ENCODE peak calls at places on chromosomes 6 and 20, in eight cellular contexts. A is lung, J is GM23338, I is psoas muscle, O is SJSA1, L is colonic mucosa, H is HCT116, G is upper lobe of left lung. T is an unnamed sample. For H3K4me1 and H3K36me3, the result is how much of the 10 kb centered on the place peaks cover.

GRCh38 chr6:35164277-35164676 is 23.1 kb upstream of the TCP11 start:
- DNase-seq in H (no peak), O (no peak), J (no peak), A (no peak), L (peak), I (no peak), G (no peak), T (no peak)

GRCh38 chr6:56424068-56424467 is 176.7 kb upstream of the COL21A1 start:
- DNase-seq in I (no peak), H (no peak), G (no peak), A (no peak), L (no peak), J (no peak), O (no peak), T (no peak)

GRCh38 chr6:42030585-42031506 is 19.5 kb upstream of the TAF8 start:
- DNase-seq in A (peak), I (peak), O (no peak), L (no peak), H (no peak), G (no peak), J (peak), T (peak)

GRCh38 chr6:5085638-5086293 is 625 bp downstream of the PPP1R3G start:
- DNase-seq in G (peak), J (peak), O (peak), L (peak), A (no peak), I (peak), H (no peak), T (peak)

GRCh38 chr6:169845426-169846285 is 94.2 kb downstream of the ERMARD start:
- DNase-seq in G (no peak), J (no peak), L (no peak), I (no peak), O (no peak), A (no peak), H (no peak), T (no peak)

GRCh38 chr20:15061955-15062354 is 724.5 kb upstream of the FLRT3 start:
- DNase-seq in H (no peak), A (no peak), L (no peak), G (no peak), O (no peak), J (peak), I (no peak), T (no peak)

GRCh38 chr20:35215066-35215956 is 11.2 kb upstream of the MMP24 start:
- DNase-seq in H (no peak), G (no peak), I (no peak), L (no peak), J (no peak), A (no peak), O (no peak), T (peak)

GRCh38 chr6:104633125-104633524 is 226.6 kb downstream of the HACE1 start:
- DNase-seq in A (no peak), I (no peak), G (no peak), J (no peak), O (no peak), L (no peak), H (no peak), T (no peak)

GRCh38 chr20:63176448-63177133 is 39.3 kb downstream of the YTHDF1 start:
- DNase-seq in I (no peak), H (no peak), A (no peak), O (no peak), J (peak), G (peak), L (no peak), T (no peak)

GRCh38 chr20:38275815-38276550 is 15.4 kb upstream of the KIAA1755 start:
- DNase-seq in A (no peak), O (peak), H (no peak), G (no peak), I (no peak), L (no peak), J (no peak), T (no peak)

GRCh38 chr6:5996701-5997419 is 9.9 kb downstream of the NRN1 start:
- DNase-seq in O (no peak), G (peak), J (peak), I (no peak), L (no peak), H (no peak), A (no peak), T (peak)

GRCh38 chr6:157942351-157942750 is 39.3 kb upstream of the SYNJ2 start:
- DNase-seq in J (no peak), I (no peak), H (no peak), A (no peak), G (peak), O (no peak), L (no peak), T (no peak)

GRCh38 chr6:1255646-1256365 is 56.1 kb upstream of the FOXQ1 start:
- DNase-seq in A (no peak), L (no peak), H (no peak), J (no peak), I (no peak), G (no peak), O (no peak), T (no peak)
- H3K4me1 ChIP-seq in A (under half), L (under half), H (under half), J (under half), I (under half), G (under half), O (under half), T (under half)

GRCh38 chr6:15441982-15442381 is 196.1 kb downstream of the JARID2 start:
- DNase-seq in H (no peak), I (no peak), G (no peak), A (no peak), L (no peak), J (no peak), O (no peak), T (no peak)

GRCh38 chr6:15440040-15440439 is 194.2 kb downstream of the JARID2 start:
- DNase-seq in L (no peak), G (no peak), A (no peak), I (no peak), O (no peak), J (no peak), H (no peak), T (no peak)

GRCh38 chr6:15441215-15441868 is 195.5 kb downstream of the JARID2 start:
- DNase-seq in G (no peak), J (peak), H (peak), A (peak), O (peak), I (no peak), L (peak), T (peak)

GRCh38 chr6:15437090-15437489 is 191.2 kb downstream of the JARID2 start:
- DNase-seq in A (no peak), H (no peak), L (no peak), I (no peak), O (no peak), J (no peak), G (no peak), T (no peak)

GRCh38 chr6:15439410-15440022 is 193.6 kb downstream of the JARID2 start:
- DNase-seq in O (no peak), J (no peak), I (no peak), L (no peak), A (no peak), H (no peak), G (no peak), T (no peak)
- H3K27ac ChIP-seq in O (no peak), J (peak), I (peak), L (no peak), A (no peak), H (no peak), G (no peak), T (no peak)

DNA sequence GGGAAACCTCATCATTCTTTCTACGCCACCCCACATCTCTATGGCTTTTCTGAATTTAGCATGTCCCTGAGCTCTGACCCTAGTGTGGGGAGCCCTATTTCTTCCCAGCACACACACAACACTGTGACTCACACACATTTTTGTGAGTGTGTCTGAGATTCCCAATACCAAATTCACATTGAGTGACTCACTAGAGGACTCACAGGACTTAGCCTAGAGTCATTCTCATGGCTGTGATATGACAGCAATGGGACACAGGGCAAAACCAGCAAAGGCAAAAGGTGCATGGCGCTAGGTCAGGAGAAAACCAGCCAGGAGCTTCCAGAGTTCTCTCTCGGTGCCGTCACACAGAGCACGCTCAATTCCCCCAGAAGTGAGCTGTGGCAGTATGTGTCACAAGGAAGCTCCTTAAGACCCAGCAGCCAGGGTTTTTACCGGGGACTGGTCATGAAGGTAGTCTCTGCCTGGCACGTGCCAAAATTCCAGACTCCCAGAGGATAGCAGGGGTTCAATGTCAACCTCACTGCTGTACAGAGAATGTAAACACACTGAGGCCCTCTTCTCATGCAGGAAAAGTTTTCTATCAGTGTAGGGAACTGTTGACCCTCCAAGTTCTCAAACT is 6.2 kb downstream of the CSTL1 start:
- DNase-seq in L (no peak), H (peak), O (peak), J (no peak), I (no peak), G (no peak), A (no peak), T (no peak)
- H3K36me3 ChIP-seq in L (under half), H (under half), O (under half), J (under half), I (under half), G (under half), A (under half), T (under half)

GRCh38 chr6:33404884-33405283 is 5.9 kb upstream of the PHF1 start:
- DNase-seq in G (no peak), L (no peak), J (no peak), H (no peak), O (no peak), I (no peak), A (no peak), T (no peak)
- H3K4me1 ChIP-seq in G (under half), L (under half), J (under half), H (under half), O (under half), I (under half), A (under half), T (under half)

GRCh38 chr6:392441-393390 is 1.2 kb downstream of the IRF4 start:
- DNase-seq in A (no peak), G (peak), O (peak), L (no peak), H (no peak), I (peak), J (peak), T (no peak)

GRCh38 chr6:393391-394221 is 2.1 kb downstream of the IRF4 start:
- DNase-seq in A (no peak), G (peak), O (no peak), L (no peak), H (no peak), I (peak), J (peak), T (no peak)

GRCh38 chr6:390914-391558 is 516 bp upstream of the IRF4 start:
- DNase-seq in O (peak), I (no peak), G (no peak), A (no peak), J (peak), H (no peak), L (no peak), T (no peak)

GRCh38 chr6:389622-390021 is 1.9 kb upstream of the IRF4 start:
- DNase-seq in O (no peak), H (no peak), J (no peak), A (no peak), I (no peak), L (no peak), G (no peak), T (no peak)

DNA sequence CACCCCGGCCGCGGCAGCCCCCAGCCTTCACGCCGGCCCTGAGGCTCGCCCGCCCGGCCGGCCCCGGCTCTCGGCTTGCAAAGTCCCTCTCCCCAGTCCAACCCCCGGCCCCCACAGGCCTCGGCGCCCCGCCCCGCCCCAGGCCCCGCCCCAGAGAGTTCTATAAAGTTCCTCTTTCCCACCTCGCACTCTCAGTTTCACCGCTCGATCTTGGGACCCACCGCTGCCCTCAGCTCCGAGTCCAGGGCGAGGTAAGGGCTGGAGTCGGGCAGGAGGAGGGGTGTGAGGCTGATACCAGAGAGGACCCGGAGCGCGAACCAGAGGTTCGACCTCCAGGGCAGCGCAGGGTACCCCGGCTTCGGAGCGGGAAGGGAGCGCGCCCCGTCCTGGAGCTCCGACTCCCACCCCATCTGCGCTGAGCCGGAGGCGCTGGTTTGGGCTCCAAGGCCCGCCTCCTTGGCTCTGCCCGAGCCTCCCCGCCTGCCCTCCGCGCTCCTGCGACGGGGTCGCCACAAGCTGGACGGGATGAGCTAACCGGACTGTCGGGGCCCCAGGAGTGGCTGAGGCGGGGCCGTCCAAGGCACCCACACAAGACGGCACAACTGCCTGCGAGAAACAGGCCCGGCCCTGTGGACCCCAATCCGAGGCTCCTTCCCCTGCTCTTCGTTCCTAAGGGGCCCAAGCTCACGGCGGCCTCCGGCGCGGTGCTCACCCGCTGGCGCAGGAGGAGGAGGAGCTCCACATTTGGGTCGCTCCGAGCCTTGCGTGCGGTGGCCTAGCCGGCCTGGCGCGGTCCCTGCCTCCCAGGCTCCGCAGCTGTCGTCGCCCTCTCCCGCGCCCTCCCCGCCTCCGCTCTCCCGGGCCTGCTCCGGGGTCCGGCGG is at the start of gene IRF4:
- DNase-seq in L (peak), I (peak), H (no peak), G (peak), J (peak), A (no peak), O (no peak), T (no peak)
- H3K27ac ChIP-seq in L (no peak), I (no peak), H (no peak), G (peak), J (no peak), A (no peak), O (no peak), T (no peak)

GRCh38 chr6:16163535-16164300 is 34.8 kb downstream of the MYLIP start:
- DNase-seq in J (no peak), G (no peak), I (no peak), L (no peak), H (no peak), A (no peak), O (no peak), T (no peak)

GRCh38 chr6:16168121-16168520 is 39.2 kb downstream of the MYLIP start:
- DNase-seq in I (no peak), A (peak), H (no peak), G (no peak), J (no peak), O (no peak), L (no peak), T (no peak)

GRCh38 chr6:16168858-16169257 is 40.0 kb downstream of the MYLIP start:
- DNase-seq in A (no peak), H (peak), G (no peak), I (no peak), J (peak), L (no peak), O (no peak), T (no peak)

GRCh38 chr6:16165641-16166040 is 36.8 kb downstream of the MYLIP start:
- DNase-seq in L (no peak), I (no peak), H (no peak), A (no peak), G (no peak), O (no peak), J (no peak), T (no peak)

DNA sequence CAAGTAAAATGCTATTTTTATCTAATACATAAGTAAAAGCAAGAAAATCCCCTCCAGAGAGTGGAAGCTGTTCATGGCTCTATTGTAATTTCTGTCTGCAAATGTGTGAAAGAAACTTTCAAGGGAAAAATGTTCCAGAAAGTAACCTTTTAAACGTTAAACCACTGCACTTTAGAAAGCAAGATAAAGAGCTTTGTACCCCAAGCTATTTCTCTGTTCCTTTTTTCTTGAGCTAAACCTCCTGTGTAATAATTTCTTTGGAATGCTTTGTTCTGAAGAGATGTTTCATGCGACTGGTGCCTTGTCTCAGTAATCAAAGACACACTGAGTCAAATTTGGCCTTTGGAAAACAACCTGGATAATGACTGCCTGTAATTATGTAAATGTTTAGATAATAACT is 38.3 kb downstream of the MYLIP start:
- DNase-seq in A (no peak), J (no peak), L (no peak), I (no peak), O (no peak), G (no peak), H (no peak), T (no peak)
- H3K36me3 ChIP-seq in A (under half), J (under half), L (under half), I (under half), O (under half), G (under half), H (under half), T (under half)

DNA sequence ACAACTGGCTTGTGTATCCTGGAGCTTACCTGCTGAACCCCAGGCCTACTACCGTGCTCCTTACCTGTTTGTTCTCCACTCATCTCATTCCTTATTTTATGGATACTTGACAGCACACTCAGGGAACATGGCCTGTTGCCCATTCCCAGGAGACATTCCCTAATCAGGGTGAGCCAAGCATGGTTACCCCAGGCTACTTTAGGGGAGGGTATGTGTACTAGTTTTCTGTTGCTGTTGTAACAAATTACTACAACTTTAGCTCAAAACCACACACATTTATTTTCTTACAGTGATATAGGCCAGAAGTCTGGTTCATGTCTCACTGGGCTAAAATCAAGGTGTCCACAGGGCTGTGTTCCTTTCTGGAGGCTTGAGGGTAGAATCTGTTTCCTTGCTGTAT is 15.0 kb upstream of the TRAM2 start:
- DNase-seq in G (no peak), L (no peak), O (no peak), J (no peak), H (no peak), A (no peak), I (no peak), T (no peak)
- H3K4me1 ChIP-seq in G (under half), L (under half), O (half or more), J (under half), H (under half), A (under half), I (under half), T (under half)

DNA sequence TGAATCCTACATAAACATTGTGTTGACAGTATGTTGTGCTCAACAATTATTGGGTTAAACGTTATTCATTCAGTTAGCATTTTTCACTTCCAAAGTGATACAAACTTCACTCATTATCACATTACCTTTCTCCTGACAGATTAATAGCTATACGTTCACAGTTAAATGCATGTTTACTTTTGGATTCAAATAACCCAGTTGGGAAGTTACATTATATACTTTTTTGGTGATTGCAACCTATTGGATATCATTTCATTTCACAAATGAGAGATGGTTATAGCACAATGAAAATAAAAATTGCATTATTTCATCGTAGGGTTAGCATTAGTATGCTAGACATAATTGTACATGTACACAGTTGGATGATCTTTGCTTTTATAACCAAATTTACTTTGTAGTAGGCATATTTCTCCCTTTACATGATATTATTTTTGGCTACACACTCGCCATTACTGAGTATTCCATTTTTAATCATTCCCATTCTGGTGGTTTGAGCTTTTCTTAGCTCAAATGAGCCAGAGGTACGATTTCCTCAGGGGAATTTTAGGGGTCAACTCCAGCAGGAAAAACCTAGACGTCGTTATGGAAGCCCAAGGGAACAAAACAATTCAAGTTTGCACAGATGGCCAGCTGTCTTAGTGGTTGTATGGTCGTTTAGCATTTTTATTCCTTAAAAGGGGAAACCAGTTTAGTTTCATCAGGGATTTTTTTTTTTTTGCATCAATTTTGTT is 2.0 kb upstream of the HIVEP1 start:
- DNase-seq in L (no peak), O (no peak), H (no peak), G (no peak), I (no peak), J (no peak), A (no peak), T (peak)
- H3K27ac ChIP-seq in L (peak), O (peak), H (peak), G (peak), I (peak), J (peak), A (peak), T (peak)

T was measured in SJCRH30.